ENCODE peak calls at places on chromosomes 11 and 22, in seven cellular contexts. L is activated CD4-positive, alpha-beta T cell treated with anti-CD3 and anti-CD28 coated beads for 4 hours; D is left cardiac atrium; S is H7; C is AG08395; X is stimulated activated CD4-positive, alpha-beta T cell treated with anti-CD3 and anti-CD28 coated beads, Interleukin-2, amount 100 ng/mL, for 48 hours; I is lower leg skin. K is an unnamed sample.

GRCh38 chr11:60251485-60252207 is 8.7 kb upstream of the MS4A4E start:
- DNase-seq in L (no peak), D (no peak), S (no peak), C (peak; percentile 4), X (peak; percentile 26), I (no peak), K (no peak)

GRCh38 chr11:120532511-120533196 is 21.1 kb downstream of the GRIK4 start:
- DNase-seq in L (no peak), D (no peak), S (no peak), C (peak; percentile 83), X (no peak), I (no peak), K (no peak)

GRCh38 chr11:43693731-43694130 is 13.2 kb downstream of the HSD17B12 start:
- DNase-seq in L (no peak), D (no peak), S (no peak), C (no peak), X (no peak), I (no peak), K (no peak)

GRCh38 chr11:47186937-47187681 is 875 bp upstream of the PACSIN3 start:
- DNase-seq in L (peak; percentile 57), D (peak; percentile 58), S (peak; percentile 85), C (no peak), X (peak; percentile 34), I (no peak), K (no peak)

GRCh38 chr11:63608353-63609345 is 5.6 kb downstream of the PLAAT3 start:
- DNase-seq in L (no peak), D (no peak), S (no peak), C (no peak), X (no peak), I (peak; percentile 48), K (no peak)

GRCh38 chr11:3221408-3222002 is 2.9 kb upstream of the MRGPRG start:
- DNase-seq in L (no peak), D (no peak), S (peak; percentile 62), C (no peak), X (no peak), I (peak; percentile 70), K (no peak)

GRCh38 chr11:104583857-104584256 is 314.4 kb downstream of the CASP12 start:
- DNase-seq in L (no peak), D (no peak), S (no peak), C (no peak), X (no peak), I (no peak), K (no peak)

GRCh38 chr11:115941481-115941993 is 437.3 kb upstream of the CADM1 start:
- DNase-seq in L (no peak), D (peak; percentile 77), S (no peak), C (no peak), X (no peak), I (no peak), K (no peak)

GRCh38 chr11:61694971-61695706 is 14.9 kb downstream of the DAGLA start:
- DNase-seq in L (no peak), D (peak; percentile 43), S (peak; percentile 82), C (no peak), X (no peak), I (no peak), K (no peak)

GRCh38 chr11:75467881-75468280 is 34.9 kb upstream of the KLHL35 start:
- DNase-seq in L (no peak), D (no peak), S (no peak), C (no peak), X (no peak), I (no peak), K (no peak)

GRCh38 chr11:126072141-126072741 is 9.6 kb upstream of the CDON start:
- DNase-seq in L (no peak), D (no peak), S (no peak), C (no peak), X (no peak), I (no peak), K (no peak)

GRCh38 chr22:36612458-36612857 is 83.5 kb upstream of the EIF3D start:
- DNase-seq in L (no peak), D (no peak), S (no peak), C (peak; percentile 79), X (no peak), I (no peak), K (no peak)

GRCh38 chr22:40709752-40710413 is 30.6 kb downstream of the MCHR1 start:
- DNase-seq in L (no peak), D (peak; percentile 47), S (no peak), C (no peak), X (no peak), I (no peak), K (no peak)

GRCh38 chr11:86706341-86707131 is 34.1 kb upstream of the ME3 start:
- DNase-seq in L (no peak), D (no peak), S (no peak), C (no peak), X (no peak), I (no peak), K (no peak)

GRCh38 chr22:30275625-30276024 is 9.0 kb upstream of the OSM start:
- DNase-seq in L (peak; percentile 48), D (no peak), S (no peak), C (no peak), X (no peak), I (no peak), K (no peak)

GRCh38 chr22:44430716-44431115 is 67.3 kb downstream of the RTL6 start:
- DNase-seq in L (no peak), D (no peak), S (peak; percentile 28), C (no peak), X (no peak), I (peak; percentile 52), K (no peak)

GRCh38 chr11:46315783-46316563 is 31.3 kb upstream of the DGKZ start:
- DNase-seq in L (no peak), D (peak; percentile 49), S (no peak), C (no peak), X (no peak), I (no peak), K (no peak)

GRCh38 chr11:38446336-38446735 is 1848.3 kb upstream of the RAG2 start:
- DNase-seq in L (no peak), D (no peak), S (no peak), C (no peak), X (no peak), I (no peak), K (no peak)

GRCh38 chr11:88398372-88399140 is 61.0 kb upstream of the CTSC start:
- DNase-seq in L (no peak), D (no peak), S (no peak), C (peak; percentile 35), X (no peak), I (no peak), K (no peak)

GRCh38 chr22:33803371-33803770 is 116.9 kb downstream of the LARGE1 start:
- DNase-seq in L (no peak), D (no peak), S (no peak), C (peak; percentile 91), X (no peak), I (no peak), K (no peak)

GRCh38 chr11:31512117-31512516 is 2.5 kb downstream of the ELP4 start:
- DNase-seq in L (no peak), D (no peak), S (no peak), C (no peak), X (no peak), I (no peak), K (no peak)

GRCh38 chr11:236774-237767 is at the start of gene PSMD13:
- DNase-seq in L (peak; percentile 86), D (peak; percentile 91), S (peak; percentile 96), C (peak; percentile 94), X (peak; percentile 89), I (peak; percentile 96), K (peak; percentile 76)

GRCh38 chr11:41053894-41054293 is 405.6 kb downstream of the LRRC4C start:
- DNase-seq in L (no peak), D (no peak), S (no peak), C (no peak), X (no peak), I (no peak), K (no peak)

GRCh38 chr22:46731246-46732040 is 6.6 kb downstream of the CERK start:
- DNase-seq in L (peak; percentile 17), D (no peak), S (peak; percentile 89), C (peak; percentile 76), X (no peak), I (no peak), K (no peak)

GRCh38 chr11:33089776-33090175 is 50.4 kb downstream of the TCP11L1 start:
- DNase-seq in L (no peak), D (no peak), S (no peak), C (no peak), X (no peak), I (no peak), K (no peak)

GRCh38 chr11:2668876-2669275 is 30.9 kb downstream of the KCNQ1OT1 start:
- DNase-seq in L (no peak), D (no peak), S (no peak), C (no peak), X (no peak), I (no peak), K (no peak)

GRCh38 chr22:22935546-22936157 is 48.0 kb downstream of the IGLL5 start:
- DNase-seq in L (no peak), D (no peak), S (peak; percentile 90), C (no peak), X (no peak), I (no peak), K (no peak)

GRCh38 chr11:10181811-10182210 is 112.2 kb downstream of the SBF2 start:
- DNase-seq in L (no peak), D (no peak), S (no peak), C (peak; percentile 26), X (no peak), I (no peak), K (no peak)

GRCh38 chr22:46726066-46726985 is 11.7 kb downstream of the CERK start:
- DNase-seq in L (no peak), D (no peak), S (peak; percentile 45), C (peak; percentile 53), X (no peak), I (no peak), K (no peak)

GRCh38 chr22:39290724-39291161 is 28.7 kb downstream of the RPL3 start:
- DNase-seq in L (no peak), D (peak; percentile 83), S (peak; percentile 80), C (no peak), X (no peak), I (no peak), K (no peak)